ENCODE peak calls at places on chromosome 20, in six cellular contexts. X is esophagus squamous epithelium, R is uterus, N is H9, Y is Peyer's patch, W is iPS DF 6.9. M is an unnamed sample.

GRCh38 chr20:53040678-53041674 is 68.8 kb downstream of the TSHZ2 start:
- DNase-seq in X (no peak), R (peak; percentile 62), N (no peak), Y (no peak), W (no peak), M (no peak)

GRCh38 chr20:45176526-45176925 is 1.8 kb downstream of the PI3 start:
- DNase-seq in X (no peak), R (no peak), N (no peak), Y (no peak), W (no peak), M (no peak)

GRCh38 chr20:57614490-57615471 is 5.4 kb downstream of the ZBP1 start:
- DNase-seq in X (no peak), R (no peak), N (no peak), Y (no peak), W (no peak), M (no peak)

GRCh38 chr20:20286061-20286460 is 81.8 kb upstream of the INSM1 start:
- DNase-seq in X (no peak), R (no peak), N (no peak), Y (no peak), W (no peak), M (no peak)

GRCh38 chr20:24638546-24639166 is 169.2 kb downstream of the SYNDIG1 start:
- DNase-seq in X (no peak), R (no peak), N (peak; percentile 18), Y (no peak), W (no peak), M (no peak)

GRCh38 chr20:859661-860294 is 26.3 kb downstream of the FAM110A start:
- DNase-seq in X (no peak), R (no peak), N (no peak), Y (no peak), W (no peak), M (no peak)

GRCh38 chr20:11912013-11912663 is 5.6 kb upstream of the BTBD3 start:
- DNase-seq in X (no peak), R (no peak), N (no peak), Y (no peak), W (no peak), M (no peak)

GRCh38 chr20:58890454-58891075 is 38.0 kb downstream of the GNAS start:
- DNase-seq in X (no peak), R (peak; percentile 86), N (no peak), Y (peak; percentile 88), W (no peak), M (peak; percentile 81)

GRCh38 chr20:53611449-53611894 is 17.8 kb upstream of the ZNF217 start:
- DNase-seq in X (no peak), R (peak; percentile 28), N (no peak), Y (peak; percentile 53), W (no peak), M (peak; percentile 43)

GRCh38 chr20:31720486-31721407 is 1.9 kb downstream of the BCL2L1 start:
- DNase-seq in X (no peak), R (no peak), N (no peak), Y (peak; percentile 79), W (no peak), M (no peak)

GRCh38 chr20:1528811-1529210 is 28.7 kb downstream of the SIRPD start:
- DNase-seq in X (no peak), R (no peak), N (no peak), Y (no peak), W (no peak), M (no peak)

GRCh38 chr20:59765599-59766177 is 161.3 kb downstream of the PHACTR3 start:
- DNase-seq in X (no peak), R (no peak), N (peak; percentile 58), Y (no peak), W (no peak), M (no peak)

GRCh38 chr20:709421-709820 is 33.8 kb upstream of the SCRT2 start:
- DNase-seq in X (no peak), R (no peak), N (peak; percentile 34), Y (no peak), W (no peak), M (no peak)

GRCh38 chr20:49288250-49288751 is 10.4 kb upstream of the ZNFX1 start:
- DNase-seq in X (no peak), R (no peak), N (no peak), Y (no peak), W (no peak), M (no peak)

GRCh38 chr20:57999465-58000111 is 228.9 kb downstream of the ANKRD60 start:
- DNase-seq in X (no peak), R (no peak), N (no peak), Y (no peak), W (no peak), M (no peak)

GRCh38 chr20:973785-974194 is 28.3 kb downstream of the RSPO4 start:
- DNase-seq in X (no peak), R (no peak), N (peak; percentile 66), Y (no peak), W (peak; percentile 29), M (no peak)

GRCh38 chr20:11454966-11455799 is 462.5 kb upstream of the BTBD3 start:
- DNase-seq in X (no peak), R (no peak), N (no peak), Y (no peak), W (no peak), M (no peak)

GRCh38 chr20:16699287-16699686 is 30.5 kb upstream of the SNRPB2 start:
- DNase-seq in X (no peak), R (no peak), N (no peak), Y (no peak), W (no peak), M (no peak)

GRCh38 chr20:33811763-33812672 is 870 bp downstream of the CHMP4B start:
- DNase-seq in X (no peak), R (peak; percentile 74), N (no peak), Y (peak; percentile 82), W (no peak), M (peak; percentile 74)

GRCh38 chr20:44187763-44188709 is 1.0 kb upstream of the JPH2 start:
- DNase-seq in X (no peak), R (peak; percentile 59), N (no peak), Y (no peak), W (no peak), M (no peak)

GRCh38 chr20:11432407-11432806 is 485.3 kb upstream of the BTBD3 start:
- DNase-seq in X (no peak), R (no peak), N (no peak), Y (no peak), W (no peak), M (no peak)

DNA sequence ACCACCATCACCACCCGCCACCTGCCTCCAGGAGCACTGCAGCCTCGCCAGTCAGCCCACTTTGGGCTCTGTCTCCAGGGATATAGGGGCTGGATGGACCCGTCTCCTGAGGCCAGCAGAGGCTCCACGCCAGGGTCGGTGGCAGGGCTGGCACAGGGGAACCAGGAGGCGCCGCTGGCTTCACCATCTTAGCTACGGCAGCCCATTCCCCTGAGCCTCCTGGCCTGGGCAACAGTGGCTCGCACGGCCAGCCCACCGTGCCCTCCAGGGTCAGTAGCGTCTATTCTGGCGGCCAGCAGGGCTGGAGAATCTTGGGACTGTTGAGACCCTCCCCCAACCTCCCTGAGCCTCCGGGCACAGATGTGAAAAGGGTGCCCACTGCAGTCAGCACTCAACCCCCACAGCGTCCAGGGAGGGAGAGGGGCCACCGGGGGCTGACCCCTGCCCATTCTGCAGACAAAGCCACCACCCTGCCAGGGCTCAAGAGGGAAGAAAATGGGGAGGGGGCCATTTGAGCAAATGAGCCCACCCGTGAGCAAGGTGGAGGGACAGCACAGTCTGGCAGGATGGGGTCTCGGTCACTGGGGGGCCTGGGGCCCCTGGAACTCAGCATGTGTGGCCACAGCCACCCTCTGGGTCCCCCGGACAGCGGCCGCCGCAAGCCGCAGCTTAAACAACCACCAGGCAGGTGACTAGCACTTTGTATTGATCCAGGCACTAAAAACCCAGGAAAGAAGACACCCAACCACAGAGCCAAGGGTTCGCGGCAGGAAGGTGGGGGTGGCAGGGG is 28.7 kb downstream of the KCNQ2 start:
- DNase-seq in X (no peak), R (no peak), N (no peak), Y (no peak), W (no peak), M (no peak)
- H3K4me1 ChIP-seq in X (no peaks in the 10 kb centered on the region), R (no peaks in the 10 kb centered on the region), N (peaks cover 2% of the 10 kb centered on the region), Y (no peaks in the 10 kb centered on the region), W (no peaks in the 10 kb centered on the region), M (no peaks in the 10 kb centered on the region)

DNA sequence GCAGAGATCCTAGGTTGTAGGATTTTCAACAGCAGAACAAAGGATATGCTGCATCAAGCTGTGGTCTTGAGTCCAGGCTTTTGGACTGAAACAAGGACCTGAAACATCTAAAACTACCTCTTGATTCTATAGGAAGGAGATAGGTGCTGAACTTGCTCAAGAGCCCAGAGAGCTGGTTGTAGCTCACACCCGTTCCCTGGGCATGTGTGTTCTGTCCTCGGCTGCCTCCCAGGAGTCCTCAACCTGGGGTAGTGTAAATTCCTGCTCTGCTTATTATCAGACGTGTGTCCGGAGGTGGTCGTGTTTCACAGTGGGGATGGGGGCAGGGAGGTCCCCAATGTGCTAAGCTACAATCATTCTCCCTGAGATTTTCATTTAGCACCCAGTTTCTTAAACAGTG is 4.8 kb downstream of the NOP56 start:
- DNase-seq in X (no peak), R (no peak), N (no peak), Y (no peak), W (no peak), M (no peak)
- H3K27ac ChIP-seq in X (no peak overlapping the region), R (no peak overlapping the region), N (no peak overlapping the region), Y (no peak overlapping the region), W (no peak overlapping the region), M (no peak overlapping the region)

GRCh38 chr20:5448449-5449118 is 131.8 kb upstream of the PROKR2 start:
- DNase-seq in X (no peak), R (no peak), N (peak; percentile 77), Y (peak; percentile 84), W (peak; percentile 60), M (no peak)
- H3K4me1 ChIP-seq in X (no peaks in the 10 kb centered on the region), R (no peaks in the 10 kb centered on the region), N (no peaks in the 10 kb centered on the region), Y (no peaks in the 10 kb centered on the region), W (no peaks in the 10 kb centered on the region), M (no peaks in the 10 kb centered on the region)

DNA sequence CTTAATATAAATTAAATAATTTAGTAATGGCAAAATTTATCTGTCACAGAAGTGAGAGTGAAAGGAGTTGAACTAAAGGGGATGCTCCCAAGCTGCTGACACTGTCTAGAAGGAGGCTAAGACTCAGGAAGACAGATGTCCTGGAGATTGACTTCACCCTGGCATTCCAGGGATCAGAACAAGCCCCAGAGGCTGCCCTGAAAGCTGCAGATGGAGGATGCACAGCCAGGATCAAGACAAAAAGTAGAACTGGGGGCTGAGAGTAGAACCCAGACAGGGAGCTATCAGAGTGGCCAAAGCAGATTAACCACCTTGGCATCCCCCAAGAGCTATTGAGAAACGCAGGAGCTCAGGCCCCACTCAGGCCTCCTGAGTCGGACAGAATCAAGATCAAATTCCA is 189.2 kb upstream of the PLCB4 start:
- DNase-seq in X (no peak), R (no peak), N (no peak), Y (no peak), W (no peak), M (no peak)
- H3K27ac ChIP-seq in X (no peak overlapping the region), R (no peak overlapping the region), N (no peak overlapping the region), Y (no peak overlapping the region), W (no peak overlapping the region), M (no peak overlapping the region)

GRCh38 chr20:17956099-17956685 is 12.4 kb downstream of the SNX5 start:
- DNase-seq in X (no peak), R (no peak), N (no peak), Y (no peak), W (no peak), M (no peak)
- H3K4me1 ChIP-seq in X (peaks cover 24% of the 10 kb centered on the region), R (peaks cover 13% of the 10 kb centered on the region), N (no peaks in the 10 kb centered on the region), Y (peaks cover 8% of the 10 kb centered on the region), W (no peaks in the 10 kb centered on the region), M (peaks cover 31% of the 10 kb centered on the region)